ENCODE peak calls at places on chromosomes 16 and 17, in ten cellular contexts. V is upper lobe of left lung, K is PC-3, L is tibial nerve, Z is uterus, B is lower lobe of right lung, Y is mammary epithelial cell, J is pancreas, D is stomach, A is H9. O is an unnamed sample. For H3K4me1, the result is how much of the 10 kb centered on the place peaks cover.

GRCh38 chr17:38663125-38663751 is 11.5 kb downstream of the EPOP start:
- DNase-seq in L (no peak), Z (no peak), J (peak), D (peak), K (peak), B (peak), Y (peak), A (peak), V (peak), O (no peak)

GRCh38 chr16:66416981-66417700 is 10.0 kb upstream of the BEAN1 start:
- DNase-seq in V (no peak), Z (no peak), D (no peak), Y (peak), J (no peak), L (no peak), A (no peak), K (peak), B (no peak), O (no peak)

GRCh38 chr17:51516924-51517323 is 256.6 kb downstream of the UTP18 start:
- DNase-seq in Y (no peak), D (no peak), K (no peak), L (no peak), V (no peak), J (no peak), B (no peak), Z (no peak), A (no peak), O (no peak)

GRCh38 chr17:17300624-17301568 is 2.3 kb upstream of the NT5M start:
- DNase-seq in K (no peak), L (no peak), Z (peak), D (peak), J (peak), V (peak), B (peak), A (peak), Y (peak), O (no peak)

GRCh38 chr16:79897087-79897443 is 296.5 kb upstream of the MAF start:
- DNase-seq in Y (no peak), V (no peak), D (no peak), Z (no peak), K (no peak), J (no peak), A (no peak), B (no peak), L (no peak), O (no peak)

GRCh38 chr17:75182319-75182568 is 515 bp downstream of the SUMO2 start:
- DNase-seq in V (no peak), Y (no peak), B (no peak), Z (no peak), L (no peak), D (peak), A (peak), K (no peak), J (no peak), O (no peak)

GRCh38 chr16:51025588-51026290 is 125.3 kb downstream of the SALL1 start:
- DNase-seq in D (no peak), K (no peak), L (no peak), Y (no peak), A (no peak), Z (no peak), V (no peak), B (no peak), J (no peak), O (no peak)

GRCh38 chr17:42266918-42267766 is 9.0 kb downstream of the STAT5B start:
- DNase-seq in A (no peak), Z (no peak), L (no peak), K (no peak), B (no peak), D (no peak), Y (peak), J (no peak), V (peak), O (no peak)

GRCh38 chr17:18981642-18982424 is 22.7 kb downstream of the FAM83G start:
- DNase-seq in K (peak), B (no peak), A (no peak), Y (peak), J (peak), Z (no peak), V (no peak), D (peak), L (no peak), O (no peak)

GRCh38 chr16:52592778-52593177 is 45.8 kb upstream of the TOX3 start:
- DNase-seq in L (no peak), K (no peak), Y (no peak), Z (no peak), D (no peak), J (no peak), B (no peak), V (no peak), A (no peak), O (no peak)

GRCh38 chr17:1109606-1110523 is 69.9 kb downstream of the ABR start:
- DNase-seq in Y (no peak), L (no peak), Z (no peak), D (peak), B (no peak), V (no peak), K (peak), J (peak), A (peak), O (no peak)

GRCh38 chr17:80453126-80453979 is 23.1 kb downstream of the NPTX1 start:
- DNase-seq in K (peak), D (no peak), Y (no peak), B (no peak), Z (no peak), V (no peak), L (no peak), J (no peak), A (no peak), O (no peak)

GRCh38 chr17:4599505-4600281 is 15.4 kb downstream of the SMTNL2 start:
- DNase-seq in V (no peak), J (no peak), Z (peak), D (no peak), B (no peak), L (no peak), A (peak), K (peak), Y (no peak), O (no peak)

GRCh38 chr16:68072038-68072695 is 13.0 kb upstream of the NFATC3 start:
- DNase-seq in K (peak), Y (peak), B (no peak), J (peak), A (no peak), L (peak), V (no peak), Z (no peak), D (no peak), O (no peak)

GRCh38 chr17:13353590-13353989 is 248.1 kb downstream of the HS3ST3A1 start:
- DNase-seq in V (no peak), K (no peak), Z (no peak), D (no peak), Y (no peak), J (no peak), L (no peak), A (no peak), B (no peak), O (no peak)

GRCh38 chr16:9259914-9260608 is 168.6 kb downstream of the HAPSTR1 start:
- DNase-seq in K (no peak), B (no peak), V (no peak), D (no peak), Z (no peak), J (no peak), A (no peak), Y (no peak), L (no peak), O (no peak)

GRCh38 chr17:61475726-61476125 is 23.5 kb downstream of the TBX4 start:
- DNase-seq in Z (no peak), B (peak), V (no peak), L (no peak), Y (peak), D (no peak), J (no peak), K (peak), A (peak), O (no peak)

GRCh38 chr17:41340934-41341861 is 9.4 kb downstream of the KRT33A start:
- DNase-seq in A (no peak), B (no peak), V (no peak), L (no peak), K (no peak), J (no peak), D (no peak), Z (no peak), Y (no peak), O (no peak)

GRCh38 chr16:86077243-86077940 is 178.4 kb downstream of the IRF8 start:
- DNase-seq in A (peak), D (no peak), K (no peak), L (no peak), B (no peak), J (peak), Y (no peak), V (no peak), Z (no peak), O (no peak)

GRCh38 chr17:38417210-38417951 is 10.9 kb upstream of the ARHGAP23 start:
- DNase-seq in L (no peak), J (no peak), Y (no peak), K (no peak), Z (no peak), A (peak), V (no peak), D (no peak), B (no peak), O (no peak)

GRCh38 chr17:7935859-7936258 is 3.9 kb downstream of the CNTROB start:
- DNase-seq in A (no peak), L (no peak), J (no peak), D (no peak), Y (no peak), B (no peak), K (no peak), Z (no peak), V (no peak), O (no peak)

GRCh38 chr16:58042886-58043515 is 17.4 kb downstream of the MMP15 start:
- DNase-seq in K (no peak), A (no peak), J (no peak), L (no peak), V (no peak), D (no peak), Y (no peak), B (no peak), Z (no peak), O (no peak)

GRCh38 chr17:74690409-74690825 is 22.3 kb downstream of the CD300LF start:
- DNase-seq in D (no peak), J (no peak), A (no peak), V (peak), K (no peak), L (no peak), Y (no peak), Z (no peak), B (peak), O (no peak)

GRCh38 chr16:70715113-70715711 is 29.4 kb upstream of the MTSS2 start:
- DNase-seq in J (peak), D (peak), Z (peak), L (peak), V (peak), K (peak), B (peak), Y (peak), A (no peak), O (no peak)
- H3K4me1 ChIP-seq in J (under half), D (under half), Z (under half), L (under half), V (under half), K (under half), B (under half), Y (under half), A (under half), O (under half)

GRCh38 chr16:81350306-81350615 is 35.5 kb downstream of the GAN start:
- DNase-seq in L (no peak), K (peak), J (no peak), Z (no peak), A (no peak), V (no peak), Y (no peak), B (no peak), D (no peak), O (no peak)
- TF ChIP-seq CTCF in L (no peak), K (peak), J (no peak), Z (no peak), A (peak), V (no peak), Y (no peak), B (no peak), D (no peak), O (no peak)

GRCh38 chr16:84613408-84614071 is 4.3 kb downstream of the COTL1 start:
- DNase-seq in V (no peak), A (no peak), K (no peak), J (no peak), B (no peak), D (no peak), Y (no peak), L (no peak), Z (no peak), O (no peak)

GRCh38 chr16:84614914-84615813 is 2.7 kb downstream of the COTL1 start:
- DNase-seq in J (no peak), Z (no peak), K (no peak), Y (no peak), L (no peak), V (no peak), D (no peak), A (no peak), B (no peak), O (no peak)

GRCh38 chr16:84612686-84613085 is 5.2 kb downstream of the COTL1 start:
- DNase-seq in Y (no peak), A (no peak), D (no peak), J (no peak), K (no peak), V (no peak), B (no peak), Z (no peak), L (no peak), O (no peak)

GRCh38 chr16:84616515-84616914 is 1.4 kb downstream of the COTL1 start:
- DNase-seq in K (peak), B (no peak), L (no peak), V (no peak), Y (no peak), Z (no peak), A (no peak), D (no peak), J (no peak), O (no peak)

GRCh38 chr16:84614075-84614474 is 3.8 kb downstream of the COTL1 start:
- DNase-seq in L (no peak), D (no peak), V (no peak), A (no peak), J (no peak), Y (no peak), Z (peak), B (no peak), K (no peak), O (no peak)
- H3K4me1 ChIP-seq in L (under half), D (half or more), V (under half), A (under half), J (under half), Y (under half), Z (under half), B (half or more), K (under half), O (under half)

GRCh38 chr17:63774982-63775290 is 966 bp downstream of the DDX42 start:
- DNase-seq in D (no peak), J (no peak), B (no peak), L (no peak), A (no peak), Z (no peak), K (peak), Y (peak), V (no peak), O (no peak)
- TF ChIP-seq CTCF in D (no peak), J (no peak), B (no peak), L (no peak), A (no peak), Z (no peak), K (no peak), Y (no peak), V (no peak), O (no peak)

DNA sequence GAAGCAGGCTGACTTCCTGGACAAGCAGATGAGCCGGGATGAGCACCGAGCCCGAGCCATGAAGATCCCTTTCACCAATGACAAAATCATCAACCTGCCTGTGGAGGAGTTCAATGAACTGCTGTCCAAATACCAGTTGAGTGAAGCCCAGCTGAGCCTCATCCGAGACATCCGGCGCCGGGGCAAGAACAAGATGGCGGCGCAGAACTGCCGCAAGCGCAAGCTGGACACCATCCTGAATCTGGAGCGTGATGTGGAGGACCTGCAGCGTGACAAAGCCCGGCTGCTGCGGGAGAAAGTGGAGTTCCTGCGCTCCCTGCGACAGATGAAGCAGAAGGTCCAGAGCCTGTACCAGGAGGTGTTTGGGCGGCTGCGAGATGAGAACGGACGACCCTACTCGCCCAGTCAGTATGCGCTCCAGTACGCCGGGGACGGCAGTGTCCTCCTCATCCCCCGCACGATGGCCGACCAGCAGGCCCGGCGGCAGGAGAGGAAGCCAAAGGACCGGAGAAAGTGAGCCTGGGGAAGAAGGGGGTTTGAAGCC is 11.0 kb downstream of the NFE2L1 start:
- DNase-seq in B (no peak), Z (no peak), L (no peak), J (no peak), Y (no peak), V (no peak), D (no peak), A (no peak), K (no peak), O (no peak)
- H3K4me1 ChIP-seq in B (under half), Z (under half), L (under half), J (under half), Y (under half), V (under half), D (under half), A (under half), K (under half), O (under half)

GRCh38 chr17:29618272-29619065 is 4.2 kb downstream of the CORO6 start:
- DNase-seq in K (no peak), B (no peak), A (no peak), L (no peak), Y (no peak), V (no peak), J (no peak), Z (no peak), D (no peak), O (no peak)

GRCh38 chr17:29620271-29620670 is 2.4 kb downstream of the CORO6 start:
- DNase-seq in Y (peak), B (no peak), V (no peak), J (no peak), D (no peak), Z (no peak), K (peak), A (peak), L (no peak), O (no peak)

GRCh38 chr17:29617481-29618271 is 5.0 kb downstream of the CORO6 start:
- DNase-seq in Y (peak), A (peak), K (peak), Z (peak), B (peak), D (peak), J (peak), L (peak), V (peak), O (no peak)

GRCh38 chr17:29620779-29621500 is 1.8 kb downstream of the CORO6 start:
- DNase-seq in B (no peak), Y (no peak), K (no peak), Z (no peak), D (no peak), V (no peak), L (no peak), J (no peak), A (no peak), O (no peak)

DNA sequence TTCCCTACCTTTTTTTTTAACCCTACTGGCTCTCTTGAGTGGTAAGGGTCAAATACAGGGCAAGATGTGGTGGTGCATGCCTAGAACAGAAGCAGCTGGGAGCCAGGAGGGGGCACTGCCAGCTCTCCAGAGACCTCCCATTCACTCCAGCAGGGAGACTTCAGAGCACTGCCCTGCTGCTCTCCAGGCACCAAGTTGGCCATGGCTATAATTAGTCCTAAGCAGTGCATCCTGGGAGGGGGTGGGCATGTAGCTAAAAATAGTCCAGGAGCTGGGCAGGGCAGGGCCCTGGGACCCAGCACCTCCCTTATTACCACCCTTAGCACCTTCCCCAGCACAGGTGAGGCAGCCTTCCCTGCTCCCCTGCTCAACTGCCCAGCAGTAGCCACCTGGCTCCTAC is 3.5 kb downstream of the CORO6 start:
- DNase-seq in K (no peak), J (no peak), Z (no peak), L (no peak), Y (no peak), B (no peak), D (no peak), V (no peak), A (peak), O (no peak)
- TF ChIP-seq CTCF in K (peak), J (no peak), Z (no peak), L (peak), Y (peak), B (no peak), D (no peak), V (no peak), A (peak), O (no peak)

GRCh38 chr16:23499801-23500200 is 10.5 kb downstream of the GGA2 start:
- DNase-seq in K (no peak), Y (no peak), V (no peak), B (no peak), L (no peak), J (peak), Z (no peak), A (peak), D (no peak), O (no peak)
- H3K4me1 ChIP-seq in K (under half), Y (under half), V (half or more), B (half or more), L (under half), J (half or more), Z (under half), A (under half), D (half or more), O (half or more)

O was measured in esophagus squamous epithelium.